ENCODE peak calls at places on chromosomes 7 and 10, in four cellular contexts. Y, W, D and F are unnamed samples.
A peak's percentile ranks its signal among the peaks of the same experiment; 100 is the strongest.

GRCh38 chr10:103427866-103428265 is 24.3 kb downstream of the CALHM2 start:
- DNase-seq in W (no peak), Y (no peak), D (no peak), F (no peak)

GRCh38 chr10:119702482-119703041 is 23.3 kb upstream of the INPP5F start:
- DNase-seq in W (no peak), Y (no peak), D (no peak), F (no peak)

GRCh38 chr7:76225379-76225778 is 23.7 kb downstream of the SRRM3 start:
- DNase-seq in D (no peak), W (peak; percentile 76), Y (no peak), F (no peak)

GRCh38 chr7:19798986-19799385 is 25.6 kb upstream of the TMEM196 start:
- DNase-seq in D (no peak), Y (no peak), W (no peak), F (no peak)

GRCh38 chr10:35937538-35937937 is 295.4 kb upstream of the FZD8 start:
- DNase-seq in D (no peak), W (no peak), Y (no peak), F (no peak)

GRCh38 chr7:106610996-106611886 is 49.7 kb downstream of the CCDC71L start:
- DNase-seq in D (no peak), Y (no peak), W (no peak), F (no peak)

GRCh38 chr7:74501298-74501697 is 47.6 kb downstream of the GTF2IRD1 start:
- DNase-seq in Y (no peak), W (no peak), D (no peak), F (no peak)

GRCh38 chr7:111953611-111954010 is 252.6 kb downstream of the DOCK4 start:
- DNase-seq in W (no peak), Y (peak; percentile 77), D (no peak), F (peak; percentile 17)

GRCh38 chr7:81684513-81685262 is 85.2 kb downstream of the HGF start:
- DNase-seq in Y (peak; percentile 53), D (peak; percentile 95), W (no peak), F (peak; percentile 99)

GRCh38 chr7:8638076-8638475 is 204.7 kb downstream of the NXPH1 start:
- DNase-seq in W (no peak), D (no peak), Y (no peak), F (no peak)

GRCh38 chr7:12820777-12821176 is 133.3 kb downstream of the ARL4A start:
- DNase-seq in D (no peak), W (no peak), Y (no peak), F (no peak)

GRCh38 chr10:50604049-50604640 is 19.6 kb downstream of the SGMS1 start:
- DNase-seq in W (peak; percentile 51), D (no peak), Y (no peak), F (no peak)

GRCh38 chr7:149720372-149721083 is 52.9 kb downstream of the ZNF467 start:
- DNase-seq in W (no peak), D (no peak), Y (peak; percentile 78), F (no peak)

GRCh38 chr10:33869089-33869488 is 534.6 kb upstream of the NRP1 start:
- DNase-seq in D (no peak), Y (no peak), W (no peak), F (no peak)

GRCh38 chr7:99201027-99201426 is 6.9 kb downstream of the KPNA7 start:
- DNase-seq in D (no peak), W (no peak), Y (no peak), F (peak; percentile 74)

GRCh38 chr10:44961231-44961571 is 1.6 kb downstream of the RASSF4 start:
- DNase-seq in Y (no peak), D (no peak), W (no peak), F (no peak)

GRCh38 chr10:74926791-74927585 is 100.6 kb downstream of the KAT6B start:
- DNase-seq in Y (peak; percentile 79), D (no peak), W (no peak), F (no peak)

GRCh38 chr7:98281757-98282652 is 519 bp downstream of the BRI3 start:
- DNase-seq in Y (no peak), D (no peak), W (no peak), F (no peak)

GRCh38 chr10:101831169-101831811 is 12.3 kb downstream of the KCNIP2 start:
- DNase-seq in D (no peak), W (no peak), Y (no peak), F (no peak)

GRCh38 chr7:108570146-108570755 is 577 bp downstream of the DNAJB9 start:
- DNase-seq in D (peak; percentile 15), W (peak; percentile 76), Y (peak; percentile 44), F (no peak)

DNA sequence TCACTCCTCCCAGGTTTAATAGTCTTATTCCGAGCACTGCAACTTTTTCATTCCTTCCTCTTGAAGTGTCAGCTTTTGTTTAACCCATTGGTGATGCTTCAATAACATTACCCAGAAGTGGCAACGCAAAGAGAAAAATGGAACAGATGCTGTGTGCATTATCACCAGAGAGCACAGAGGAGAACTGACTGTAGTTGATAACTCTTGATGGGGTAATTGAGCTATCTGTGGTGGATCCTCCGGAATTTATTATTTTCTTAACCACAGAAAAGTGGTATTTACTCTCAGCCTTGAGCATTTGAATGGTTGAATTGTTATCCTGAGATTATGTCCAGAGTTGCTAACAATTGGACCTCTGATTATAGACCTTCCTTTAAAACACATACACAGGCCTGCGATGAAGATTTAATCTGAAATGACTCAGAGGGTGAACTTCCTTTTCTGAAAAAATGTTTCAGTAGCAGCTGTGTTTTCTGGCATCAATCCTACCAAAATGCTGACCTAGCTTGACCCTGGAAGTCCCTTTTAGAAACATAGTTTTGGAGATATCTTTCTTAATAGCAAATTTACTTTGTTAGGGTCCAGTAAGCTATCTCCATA is 1584.4 kb upstream of the LRRTM3 start:
- DNase-seq in Y (no peak), W (no peak), D (no peak), F (no peak)
- TF ChIP-seq TCF7L2 in Y (no peak), W (no peak), D (no peak), F (no peak)

GRCh38 chr10:121808835-121809234 is 119.0 kb downstream of the ATE1 start:
- DNase-seq in W (no peak), Y (no peak), D (no peak), F (no peak)
- TF ChIP-seq POLR2AphosphoS5 in W (no peak), Y (no peak), D (no peak), F (no peak)

GRCh38 chr7:17608114-17608833 is 309.8 kb downstream of the AHR start:
- DNase-seq in W (no peak), Y (no peak), D (no peak), F (no peak)
- TF ChIP-seq TCF7L2 in W (no peak), Y (no peak), D (no peak), F (no peak)

GRCh38 chr10:110398419-110399162 is 93.9 kb upstream of the SMNDC1 start:
- DNase-seq in W (no peak), D (peak; percentile 99), Y (peak; percentile 68), F (peak; percentile 99)
- TF ChIP-seq POLR2AphosphoS5 in W (no peak), D (peak; percentile 60), Y (no peak), F (peak; percentile 33)

GRCh38 chr10:81882011-81882410 is 7.0 kb downstream of the NRG3 start:
- DNase-seq in D (no peak), Y (no peak), W (no peak), F (no peak)

GRCh38 chr10:81889181-81889769 is 14.3 kb downstream of the NRG3 start:
- DNase-seq in Y (no peak), W (no peak), D (no peak), F (no peak)

GRCh38 chr10:81886939-81887338 is 11.9 kb downstream of the NRG3 start:
- DNase-seq in Y (no peak), W (no peak), D (no peak), F (no peak)

GRCh38 chr10:81885491-81885890 is 10.5 kb downstream of the NRG3 start:
- DNase-seq in W (no peak), D (no peak), Y (no peak), F (no peak)

DNA sequence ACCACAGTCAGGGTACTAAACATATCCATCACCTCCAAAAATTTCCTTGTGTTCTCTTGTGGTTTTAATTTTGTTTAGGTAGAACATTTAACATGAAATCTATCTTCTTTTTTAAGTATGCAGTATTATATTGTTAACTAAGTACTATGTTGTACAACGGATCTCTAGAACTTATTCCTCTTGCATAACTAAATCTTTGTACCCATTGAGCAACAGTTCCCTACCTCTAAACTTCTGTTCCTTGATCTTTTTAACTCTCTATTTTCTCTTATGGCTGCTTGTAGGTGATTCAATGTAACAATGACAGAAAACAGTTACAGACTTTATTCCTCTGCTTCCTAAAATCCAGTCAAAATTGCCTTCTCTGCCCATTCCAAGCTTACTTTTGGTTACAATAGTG is 9.9 kb downstream of the NRG3 start:
- DNase-seq in W (no peak), D (no peak), Y (no peak), F (no peak)
- TF ChIP-seq TCF7L2 in W (no peak), D (no peak), Y (no peak), F (no peak)

GRCh38 chr10:100370976-100371706 is 24.1 kb downstream of the SCD start:
- DNase-seq in D (peak; percentile 93), Y (peak; percentile 91), W (peak; percentile 75), F (peak; percentile 82)
- TF ChIP-seq POLR2AphosphoS5 in D (peak; percentile 92), Y (peak; percentile 87), W (peak; percentile 69), F (peak; percentile 74)

DNA sequence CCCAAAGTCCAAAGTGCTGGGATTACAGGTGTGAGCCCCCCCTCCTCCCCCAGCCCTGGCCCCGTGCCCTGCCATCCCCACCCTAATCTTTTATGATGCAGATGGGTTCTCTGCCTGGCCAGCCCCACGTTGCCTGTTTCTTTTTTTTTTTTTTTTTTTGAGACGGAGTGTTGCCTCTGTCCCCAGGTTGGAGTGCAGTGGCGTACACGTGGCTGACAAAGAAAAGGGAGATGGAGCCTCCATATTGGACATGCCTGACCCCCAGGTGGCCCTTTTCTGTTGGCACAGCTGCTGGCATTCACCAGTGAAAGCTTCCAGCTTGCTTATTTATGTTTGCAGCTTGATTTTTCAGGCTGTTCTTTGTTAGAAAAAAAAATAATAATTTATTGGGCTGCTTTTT is 235.3 kb downstream of the CCDC3 start:
- DNase-seq in W (no peak), D (no peak), Y (no peak), F (no peak)
- TF ChIP-seq TCF7L2 in W (no peak), D (no peak), Y (no peak), F (no peak)

DNA sequence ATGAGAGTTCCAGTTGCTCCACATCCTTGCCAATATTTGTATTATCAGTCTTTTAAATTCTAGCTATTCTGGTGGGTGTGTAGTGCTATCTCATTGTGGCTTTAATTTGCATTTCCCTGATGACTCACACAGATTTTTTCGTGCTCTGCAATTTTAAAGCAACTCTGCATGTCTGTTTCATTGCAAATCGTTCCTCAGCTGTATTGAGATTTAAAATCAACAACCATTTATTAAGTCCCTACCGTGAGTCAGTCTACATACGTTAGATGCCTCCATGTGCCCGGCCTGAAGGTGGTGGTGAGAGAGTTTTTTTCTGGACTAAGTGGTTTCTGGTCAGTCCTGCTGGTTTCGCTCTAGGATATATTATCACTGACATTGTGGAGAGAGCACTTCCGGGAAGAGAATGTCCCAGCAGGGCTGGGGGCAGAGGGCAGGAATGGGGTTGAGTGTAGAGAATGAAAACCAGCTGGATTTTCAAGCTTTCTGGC is 8.4 kb upstream of the HYCC1 start:
- DNase-seq in Y (no peak), D (no peak), W (peak; percentile 34), F (no peak)
- TF ChIP-seq POLR2AphosphoS5 in Y (no peak), D (no peak), W (no peak), F (no peak)